ENCODE peak calls at places on chromosome 20, in seven cellular contexts. O is dorsolateral prefrontal cortex; L is lower leg skin; C is H7; K is GM12878; J is naive thymus-derived CD4-positive, alpha-beta T cell; U is SJSA1. A is an unnamed sample.

GRCh38 chr20:59933849-59934585 is 580 bp upstream of the SYCP2 start:
- DNase-seq in U (peak), K (no peak), C (peak), O (peak), J (peak), L (peak), A (peak)

GRCh38 chr20:33127422-33128097 is 40.4 kb upstream of the BPIFA2 start:
- DNase-seq in O (no peak), C (no peak), U (no peak), K (no peak), J (no peak), L (no peak), A (no peak)

GRCh38 chr20:16944753-16945152 is 196.6 kb downstream of the OTOR start:
- DNase-seq in C (no peak), U (no peak), L (no peak), J (no peak), K (no peak), O (no peak), A (no peak)

GRCh38 chr20:59628171-59628570 is 23.8 kb downstream of the PHACTR3 start:
- DNase-seq in L (no peak), U (no peak), O (peak), J (no peak), K (no peak), C (no peak), A (no peak)

GRCh38 chr20:21557246-21557982 is 43.5 kb upstream of the NKX2-2 start:
- DNase-seq in U (no peak), L (peak), C (no peak), O (no peak), J (no peak), K (no peak), A (no peak)

GRCh38 chr20:672975-673604 is 2.5 kb downstream of the SCRT2 start:
- DNase-seq in O (no peak), L (no peak), J (no peak), K (no peak), C (peak), U (no peak), A (no peak)

GRCh38 chr20:48739395-48740268 is 88.2 kb downstream of the PREX1 start:
- DNase-seq in J (no peak), O (no peak), K (no peak), C (no peak), L (no peak), U (no peak), A (no peak)

GRCh38 chr20:17878912-17879602 is 89.5 kb downstream of the SNX5 start:
- DNase-seq in K (no peak), O (no peak), U (no peak), L (no peak), J (no peak), C (no peak), A (no peak)

GRCh38 chr20:61972910-61973508 is 92.7 kb downstream of the TAF4 start:
- DNase-seq in O (no peak), U (no peak), J (no peak), C (no peak), K (no peak), L (no peak), A (no peak)

GRCh38 chr20:39090881-39091280 is 128.7 kb downstream of the DHX35 start:
- DNase-seq in O (no peak), L (no peak), U (no peak), J (no peak), K (no peak), C (no peak), A (no peak)

GRCh38 chr20:13995841-13996240 is 525 bp downstream of the MACROD2 start:
- DNase-seq in J (no peak), L (no peak), O (peak), K (no peak), C (peak), U (no peak), A (no peak)
- H3K4me3 ChIP-seq in J (no peak), L (peak), O (peak), K (no peak), C (peak), U (no peak), A (no peak)

GRCh38 chr20:9147553-9148024 is 78.7 kb downstream of the PLCB4 start:
- DNase-seq in J (no peak), L (no peak), K (no peak), C (no peak), O (no peak), U (no peak), A (no peak)

GRCh38 chr20:9142809-9143208 is 73.9 kb downstream of the PLCB4 start:
- DNase-seq in O (no peak), U (no peak), K (no peak), C (no peak), L (no peak), J (no peak), A (no peak)

GRCh38 chr20:9144643-9145042 is 75.8 kb downstream of the PLCB4 start:
- DNase-seq in J (no peak), O (no peak), L (no peak), U (no peak), K (no peak), C (no peak), A (no peak)

GRCh38 chr20:9143926-9144325 is 75.0 kb downstream of the PLCB4 start:
- DNase-seq in J (no peak), C (no peak), U (no peak), K (no peak), O (no peak), L (no peak), A (no peak)

DNA sequence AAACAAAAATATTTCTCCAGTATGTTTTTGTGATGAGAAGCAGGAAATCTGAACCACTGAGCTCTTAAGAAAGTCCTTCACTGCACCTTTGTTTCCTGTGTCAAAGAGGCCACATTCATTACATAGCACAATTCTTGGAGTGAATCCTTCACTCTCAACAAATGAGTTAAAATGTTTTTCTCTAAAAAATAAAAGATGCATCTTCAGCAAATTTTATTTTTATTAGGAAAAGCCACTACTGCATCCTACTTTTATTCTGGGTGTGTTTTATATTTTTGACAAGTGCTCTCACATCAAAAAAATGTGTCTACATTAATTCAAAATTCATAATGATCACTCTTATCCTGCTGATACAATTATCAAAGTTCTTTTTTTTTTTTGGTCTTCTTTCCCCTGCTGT is 76.3 kb downstream of the PLCB4 start:
- DNase-seq in U (no peak), L (no peak), J (no peak), O (no peak), C (no peak), K (no peak), A (no peak)
- H3K4me3 ChIP-seq in U (no peak), L (no peak), J (no peak), O (no peak), C (no peak), K (no peak), A (no peak)

GRCh38 chr20:3752386-3752759 is 15.2 kb downstream of the ADISSP start:
- DNase-seq in J (no peak), O (no peak), U (no peak), K (no peak), L (no peak), C (no peak), A (no peak)
- H3K4me3 ChIP-seq in J (peak), O (peak), U (no peak), K (no peak), L (no peak), C (peak), A (no peak)

GRCh38 chr20:50055524-50056083 is 57.3 kb downstream of the UBE2V1 start:
- DNase-seq in K (no peak), O (no peak), J (no peak), C (no peak), L (no peak), U (no peak), A (no peak)
- H3K4me3 ChIP-seq in K (no peak), O (no peak), J (no peak), C (no peak), L (no peak), U (no peak), A (no peak)

GRCh38 chr20:19396466-19397081 is 184.1 kb downstream of the SLC24A3 start:
- DNase-seq in O (no peak), U (no peak), K (no peak), L (no peak), C (no peak), J (no peak), A (no peak)

GRCh38 chr20:19404836-19405235 is 192.4 kb downstream of the SLC24A3 start:
- DNase-seq in J (no peak), C (no peak), L (no peak), K (no peak), U (no peak), O (no peak), A (no peak)

GRCh38 chr20:19403549-19403948 is 191.1 kb downstream of the SLC24A3 start:
- DNase-seq in U (no peak), C (no peak), J (no peak), K (no peak), O (no peak), L (no peak), A (no peak)

GRCh38 chr20:19397676-19398075 is 185.2 kb downstream of the SLC24A3 start:
- DNase-seq in O (no peak), C (no peak), K (no peak), J (no peak), U (no peak), L (no peak), A (no peak)

DNA sequence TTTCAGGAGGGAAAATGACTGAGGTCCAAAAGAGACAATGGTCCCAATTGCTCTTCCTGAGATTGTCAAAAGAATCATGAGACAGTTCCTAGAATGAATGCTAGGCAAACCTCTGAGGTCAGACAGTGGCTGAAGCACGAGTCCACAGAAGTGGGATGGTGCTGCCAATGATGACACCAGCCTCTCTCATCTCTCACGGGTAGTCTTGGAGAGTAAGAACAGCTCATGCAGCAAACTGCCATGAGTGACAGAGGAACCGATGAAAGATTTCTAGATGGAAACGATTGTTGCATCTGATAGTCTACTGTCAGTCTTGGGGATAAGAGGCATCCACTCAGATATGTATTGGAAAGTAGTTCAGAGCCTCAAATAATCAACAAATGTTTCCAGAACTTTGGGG is 188.7 kb downstream of the SLC24A3 start:
- DNase-seq in O (no peak), C (no peak), K (no peak), L (no peak), U (no peak), J (no peak), A (no peak)
- H3K4me3 ChIP-seq in O (no peak), C (no peak), K (no peak), L (no peak), U (no peak), J (no peak), A (no peak)

DNA sequence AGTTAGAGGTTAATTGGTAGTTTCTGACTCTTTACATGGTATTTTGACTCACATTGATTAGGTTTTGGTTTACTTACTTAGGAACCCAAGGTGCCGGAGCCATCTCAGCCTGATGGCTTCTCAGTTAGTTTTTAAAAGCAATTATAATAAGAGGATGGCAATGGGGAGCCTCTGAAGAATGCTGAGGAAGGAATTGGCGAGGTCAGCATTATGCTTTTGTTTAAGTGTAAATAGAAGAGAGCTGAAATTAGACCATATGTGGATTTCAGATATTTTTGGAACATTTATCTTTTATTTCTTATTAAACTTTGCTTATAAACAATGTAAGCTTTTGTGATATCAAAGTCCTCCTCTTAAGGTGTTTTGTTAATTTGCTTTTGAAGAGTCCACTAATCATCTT is 77.8 kb downstream of the PLCB4 start:
- DNase-seq in O (no peak), J (no peak), U (no peak), L (no peak), C (no peak), K (no peak), A (no peak)
- H3K4me3 ChIP-seq in O (no peak), J (no peak), U (no peak), L (no peak), C (no peak), K (no peak), A (no peak)

GRCh38 chr20:1816384-1817381 is 78.5 kb upstream of the SIRPA start:
- DNase-seq in C (peak), K (no peak), J (peak), L (peak), O (no peak), U (peak), A (peak)
- H3K4me3 ChIP-seq in C (no peak), K (no peak), J (no peak), L (no peak), O (no peak), U (no peak), A (peak)

GRCh38 chr20:58078741-58079522 is 149.5 kb downstream of the ANKRD60 start:
- DNase-seq in L (peak), C (no peak), K (no peak), J (no peak), O (no peak), U (peak), A (no peak)
- H3K4me3 ChIP-seq in L (no peak), C (no peak), K (no peak), J (no peak), O (no peak), U (no peak), A (no peak)

DNA sequence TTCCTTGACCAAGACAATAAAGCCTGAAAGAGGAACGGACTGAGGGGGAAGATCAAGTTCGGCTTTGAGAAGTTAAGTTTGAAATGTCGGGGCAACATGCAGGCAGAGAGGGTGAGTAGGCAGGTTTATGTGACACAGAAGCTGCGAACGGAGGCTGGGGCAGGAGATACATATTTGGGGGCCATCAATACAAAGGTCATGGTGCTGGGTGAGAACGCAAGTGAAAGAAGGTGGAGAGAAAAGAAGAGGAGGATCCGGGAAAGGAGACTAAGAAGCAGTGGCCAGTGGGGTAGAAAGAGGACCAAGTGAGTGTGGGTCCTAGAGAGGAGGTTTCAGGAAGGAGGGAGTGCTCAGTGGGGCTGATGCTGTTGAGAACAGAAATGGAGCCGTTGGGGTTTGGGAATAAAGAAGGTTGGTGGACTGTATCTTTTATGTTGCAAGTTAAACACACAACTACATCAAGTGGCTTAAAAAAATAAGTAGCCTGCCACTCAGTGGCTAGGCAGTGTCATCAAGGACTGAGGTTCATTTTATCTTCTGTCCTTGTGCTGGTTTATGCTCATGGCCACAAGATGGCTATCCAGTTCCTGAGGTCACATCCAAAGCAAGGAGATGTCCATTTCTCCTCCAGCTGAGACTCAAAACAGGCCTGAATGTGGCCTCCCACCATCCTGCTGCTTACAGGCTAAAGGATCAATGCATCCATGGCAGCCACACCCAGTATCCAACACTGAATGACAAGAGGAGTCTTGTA is 1.7 kb upstream of the BLCAP start:
- DNase-seq in J (no peak), O (no peak), K (no peak), L (peak), U (no peak), C (no peak), A (no peak)
- H3K4me3 ChIP-seq in J (no peak), O (no peak), K (no peak), L (no peak), U (no peak), C (no peak), A (no peak)

DNA sequence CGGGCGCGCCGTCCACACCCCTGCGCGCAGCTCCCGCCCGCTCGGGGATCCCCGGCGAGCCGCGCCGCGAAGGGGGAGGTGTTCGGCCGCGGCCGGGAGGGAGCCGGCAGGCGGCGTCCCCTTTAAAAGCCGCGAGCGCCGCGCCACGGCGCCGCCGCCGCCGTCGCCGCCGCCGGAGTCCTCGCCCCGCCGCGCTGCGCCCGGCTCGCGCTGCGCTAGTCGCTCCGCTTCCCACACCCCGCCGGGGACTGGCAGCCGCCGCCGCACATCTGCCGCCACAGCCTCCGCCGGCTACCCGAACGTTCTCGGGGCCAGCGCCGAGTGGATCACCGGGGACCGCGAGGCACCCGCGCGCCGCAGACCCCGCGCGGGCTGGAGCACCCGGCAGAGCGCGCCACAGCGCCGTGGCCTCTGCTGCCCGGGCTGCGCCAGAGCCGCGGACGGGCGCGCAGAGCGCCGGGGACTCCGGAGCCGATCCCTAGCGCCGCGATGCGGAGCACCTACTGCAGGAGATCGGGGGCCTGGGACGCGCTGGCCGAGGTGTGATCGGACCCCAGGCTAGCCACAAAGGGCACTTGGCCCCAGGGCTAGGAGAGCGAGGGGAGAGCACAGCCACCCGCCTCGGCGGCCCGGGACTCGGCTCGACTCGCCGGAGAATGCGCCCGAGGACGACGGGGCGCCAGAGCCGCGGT is at the start of gene BMP2:
- DNase-seq in O (peak), L (peak), C (peak), U (peak), J (no peak), K (no peak), A (no peak)
- H3K4me3 ChIP-seq in O (peak), L (peak), C (peak), U (peak), J (no peak), K (peak), A (peak)